ENCODE peak calls at places on chromosome 3, in seven cellular contexts. V is prostate gland; C is Peyer's patch; O is upper lobe of right lung; A is aorta; F is CD4-positive, CD25-positive, alpha-beta regulatory T cell; E is A549. N is an unnamed sample. For H3K4me1, the result is how much of the 10 kb centered on the place peaks cover.

GRCh38 chr3:126968328-126968994 is 14.5 kb upstream of the PLXNA1 start:
- DNase-seq in E (no peak), F (no peak), O (no peak), C (no peak), A (no peak), V (no peak), N (no peak)

GRCh38 chr3:186432189-186432588 is 70.2 kb upstream of the DGKG start:
- DNase-seq in V (no peak), A (no peak), O (no peak), C (no peak), E (no peak), F (no peak), N (no peak)

GRCh38 chr3:3577823-3578222 is 221.4 kb upstream of the LRRN1 start:
- DNase-seq in C (no peak), V (no peak), A (no peak), E (no peak), O (no peak), F (no peak), N (no peak)

GRCh38 chr3:163071684-163072083 is 1575.1 kb downstream of the OTOL1 start:
- DNase-seq in E (no peak), C (no peak), V (no peak), F (no peak), A (no peak), O (no peak), N (no peak)

GRCh38 chr3:134496481-134497071 is 10.7 kb downstream of the CEP63 start:
- DNase-seq in A (no peak), E (no peak), V (no peak), O (no peak), C (no peak), F (peak), N (no peak)

GRCh38 chr3:194089357-194090177 is 46.4 kb upstream of the HES1 start:
- DNase-seq in A (peak), C (no peak), O (peak), F (no peak), V (peak), E (peak), N (peak)

GRCh38 chr3:56023546-56023945 is 444.7 kb downstream of the ERC2 start:
- DNase-seq in E (no peak), O (no peak), V (no peak), C (no peak), F (no peak), A (no peak), N (no peak)

GRCh38 chr3:132342183-132342582 is 25.0 kb downstream of the ACP3 start:
- DNase-seq in O (no peak), F (no peak), A (no peak), E (peak), C (no peak), V (no peak), N (no peak)

GRCh38 chr3:72996473-72997333 is at the start of gene PPP4R2:
- DNase-seq in O (peak), C (peak), E (peak), A (peak), V (peak), F (peak), N (peak)

GRCh38 chr3:14465425-14465824 is 63.0 kb downstream of the SLC6A6 start:
- DNase-seq in F (no peak), O (no peak), C (no peak), V (no peak), A (no peak), E (no peak), N (no peak)

GRCh38 chr3:28575100-28575747 is 226.6 kb upstream of the AZI2 start:
- DNase-seq in V (peak), E (no peak), F (no peak), A (peak), C (no peak), O (peak), N (no peak)

GRCh38 chr3:2244137-2244536 is 145.5 kb downstream of the CNTN4 start:
- DNase-seq in O (no peak), A (no peak), V (no peak), E (no peak), C (no peak), F (no peak), N (no peak)

GRCh38 chr3:184632551-184632950 is 71.0 kb downstream of the EPHB3 start:
- DNase-seq in A (no peak), O (no peak), E (no peak), V (no peak), F (no peak), C (no peak), N (no peak)

GRCh38 chr3:39136533-39137434 is 16.6 kb downstream of the CSRNP1 start:
- DNase-seq in E (no peak), F (no peak), A (no peak), C (no peak), V (no peak), O (no peak), N (no peak)

GRCh38 chr3:82581350-82581749 is 819.9 kb upstream of the GBE1 start:
- DNase-seq in E (no peak), A (no peak), V (no peak), F (no peak), O (no peak), C (no peak), N (no peak)

GRCh38 chr3:53224026-53224425 is 31.8 kb downstream of the TKT start:
- DNase-seq in C (no peak), A (no peak), V (no peak), F (no peak), E (no peak), O (peak), N (no peak)

DNA sequence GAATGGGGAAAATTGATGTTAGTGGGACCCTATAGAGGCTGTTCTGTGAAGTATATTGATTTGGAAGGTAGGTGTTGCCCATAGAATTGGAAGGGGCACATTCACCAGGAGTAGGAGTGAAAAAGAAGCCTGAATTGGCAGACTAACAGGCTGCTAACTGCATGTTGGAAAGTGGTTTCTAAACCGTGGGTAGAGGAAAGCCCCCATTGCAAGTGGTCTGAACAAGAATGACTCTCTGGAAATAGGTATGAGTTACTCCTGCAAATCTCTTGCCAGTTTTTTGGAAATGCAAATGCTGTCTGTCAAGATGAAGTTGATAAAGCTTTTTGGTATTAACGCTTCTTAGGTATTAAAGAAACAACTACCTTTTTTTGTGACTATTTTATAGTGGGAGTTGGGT is 3.5 kb downstream of the UBE2E1 start:
- DNase-seq in C (no peak), V (no peak), E (no peak), F (no peak), A (no peak), O (no peak), N (no peak)
- H3K27ac ChIP-seq in C (peak), V (peak), E (no peak), F (peak), A (no peak), O (no peak), N (peak)

DNA sequence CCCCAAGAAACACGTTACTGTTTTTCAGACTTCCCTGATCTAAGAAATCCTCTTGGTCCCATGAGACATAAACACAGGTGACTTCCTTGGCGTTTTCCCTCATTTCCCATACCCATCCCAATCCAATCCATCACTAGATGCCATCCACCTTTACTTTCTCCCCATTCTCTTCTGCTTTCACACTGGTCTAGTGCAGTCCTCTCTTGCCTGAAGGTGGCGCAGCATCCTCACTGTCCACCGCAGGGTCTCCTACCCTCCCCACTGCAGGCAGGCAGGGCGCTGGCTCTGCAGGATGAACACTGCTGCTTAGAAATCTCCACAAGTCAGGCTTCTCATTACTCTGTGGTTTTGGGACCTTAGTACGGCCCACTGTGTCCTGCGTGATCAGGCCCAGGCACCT is 58.2 kb downstream of the RAB7A start:
- DNase-seq in C (peak), V (no peak), F (peak), E (peak), O (no peak), A (no peak), N (no peak)
- H3K4me1 ChIP-seq in C (under half), V (under half), F (under half), E (half or more), O (half or more), A (under half), N (under half)

GRCh38 chr3:69785769-69786311 is 46.6 kb downstream of the MITF start:
- DNase-seq in O (no peak), E (no peak), V (no peak), C (no peak), F (no peak), A (no peak), N (no peak)
- H3K27ac ChIP-seq in O (no peak), E (peak), V (no peak), C (no peak), F (no peak), A (no peak), N (peak)

GRCh38 chr3:12627371-12627770 is 36.5 kb downstream of the RAF1 start:
- DNase-seq in A (no peak), O (no peak), F (no peak), C (no peak), V (no peak), E (no peak), N (no peak)
- H3K4me1 ChIP-seq in A (under half), O (half or more), F (under half), C (under half), V (under half), E (under half), N (under half)

GRCh38 chr3:102206506-102207145 is 228.2 kb upstream of the ZPLD1 start:
- DNase-seq in E (no peak), F (no peak), O (peak), A (peak), C (no peak), V (no peak), N (peak)
- H3K27ac ChIP-seq in E (peak), F (no peak), O (peak), A (peak), C (no peak), V (no peak), N (peak)

GRCh38 chr3:187966636-187967035 is 187.3 kb upstream of the LPP start:
- DNase-seq in V (no peak), E (no peak), O (no peak), A (no peak), F (no peak), C (no peak), N (no peak)

GRCh38 chr3:187966141-187966540 is 187.8 kb upstream of the LPP start:
- DNase-seq in V (no peak), C (no peak), O (no peak), A (no peak), F (no peak), E (no peak), N (no peak)

GRCh38 chr3:187967982-187968381 is 186.0 kb upstream of the LPP start:
- DNase-seq in A (no peak), C (no peak), E (no peak), F (no peak), O (no peak), V (no peak), N (no peak)

GRCh38 chr3:187968883-187969580 is 184.9 kb upstream of the LPP start:
- DNase-seq in F (no peak), C (no peak), E (no peak), A (no peak), V (no peak), O (no peak), N (no peak)

GRCh38 chr3:187967097-187967496 is 186.9 kb upstream of the LPP start:
- DNase-seq in E (no peak), F (no peak), C (no peak), V (no peak), A (no peak), O (no peak), N (no peak)
- H3K4me1 ChIP-seq in E (under half), F (under half), C (under half), V (under half), A (under half), O (under half), N (under half)